ENCODE peak calls at places on chromosomes 7 and 10, in five cellular contexts. One of them, this sample, is unnamed.

GRCh38 chr10:73650537-73651331 is 5.1 kb downstream of the SYNPO2L start:
- DNase-seq in left lung: no peak
- DNase-seq in prostate gland: no peak
- DNase-seq in testis: no peak
- DNase-seq in OCI-LY7: no peak
- DNase-seq in this sample: no peak

GRCh38 chr7:139860090-139860773 is 31.2 kb downstream of the TBXAS1 start:
- DNase-seq in left lung: peak
- DNase-seq in prostate gland: no peak
- DNase-seq in testis: peak
- DNase-seq in OCI-LY7: peak
- DNase-seq in this sample: no peak

GRCh38 chr10:119055472-119055871 is 25.1 kb downstream of the EIF3A start:
- DNase-seq in left lung: no peak
- DNase-seq in prostate gland: no peak
- DNase-seq in testis: no peak
- DNase-seq in OCI-LY7: no peak
- DNase-seq in this sample: no peak

GRCh38 chr7:36946401-36946739 is 222.1 kb upstream of the AOAH start:
- DNase-seq in left lung: no peak
- DNase-seq in prostate gland: peak
- DNase-seq in testis: no peak
- DNase-seq in OCI-LY7: no peak
- DNase-seq in this sample: no peak

GRCh38 chr10:116182426-116182825 is 90.6 kb downstream of the GFRA1 start:
- DNase-seq in left lung: no peak
- DNase-seq in prostate gland: no peak
- DNase-seq in testis: no peak
- DNase-seq in OCI-LY7: no peak
- DNase-seq in this sample: no peak

GRCh38 chr7:99021941-99022560 is 121.9 kb downstream of the SMURF1 start:
- DNase-seq in left lung: no peak
- DNase-seq in prostate gland: no peak
- DNase-seq in testis: peak
- DNase-seq in OCI-LY7: no peak
- DNase-seq in this sample: peak

GRCh38 chr10:99555371-99556224 is 22.9 kb downstream of the NKX2-3 start:
- DNase-seq in left lung: no peak
- DNase-seq in prostate gland: no peak
- DNase-seq in testis: no peak
- DNase-seq in OCI-LY7: no peak
- DNase-seq in this sample: no peak

GRCh38 chr10:132939957-132940790 is 2.2 kb downstream of the CFAP46 start:
- DNase-seq in left lung: peak
- DNase-seq in prostate gland: no peak
- DNase-seq in testis: peak
- DNase-seq in OCI-LY7: peak
- DNase-seq in this sample: no peak

GRCh38 chr7:137633133-137633532 is 213.6 kb downstream of the DGKI start:
- DNase-seq in left lung: no peak
- DNase-seq in prostate gland: no peak
- DNase-seq in testis: no peak
- DNase-seq in OCI-LY7: no peak
- DNase-seq in this sample: no peak

GRCh38 chr10:109934958-109935793 is 11.9 kb upstream of the XPNPEP1 start:
- DNase-seq in left lung: no peak
- DNase-seq in prostate gland: peak
- DNase-seq in testis: peak
- DNase-seq in OCI-LY7: no peak
- DNase-seq in this sample: no peak
- H3K4me3 ChIP-seq in left lung: no peak
- H3K4me3 ChIP-seq in prostate gland: no peak
- H3K4me3 ChIP-seq in testis: no peak
- H3K4me3 ChIP-seq in OCI-LY7: no peak
- H3K4me3 ChIP-seq in this sample: no peak

DNA sequence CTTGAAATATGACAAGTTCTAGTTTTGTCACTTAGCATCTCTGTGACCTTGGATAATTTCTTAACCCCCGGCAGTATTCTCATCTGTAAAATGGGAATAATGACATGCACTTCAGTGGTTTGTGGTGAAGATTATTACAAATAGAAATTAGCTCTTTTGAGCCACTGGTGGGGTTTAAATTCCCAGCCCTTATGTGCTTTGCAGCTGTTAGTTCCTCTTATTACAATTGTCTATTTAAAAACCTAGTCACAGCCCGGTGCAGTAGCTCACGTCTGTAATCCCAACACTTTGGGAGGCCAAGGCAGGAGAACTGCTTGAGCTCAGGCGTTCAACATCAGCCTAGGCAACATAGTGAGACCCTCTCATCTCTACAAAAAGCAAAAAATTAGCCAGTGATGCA is 30.1 kb downstream of the CAV1 start:
- DNase-seq in left lung: no peak
- DNase-seq in prostate gland: no peak
- DNase-seq in testis: no peak
- DNase-seq in OCI-LY7: no peak
- DNase-seq in this sample: no peak
- TF ChIP-seq CTCF in left lung: no peak
- TF ChIP-seq CTCF in prostate gland: no peak
- TF ChIP-seq CTCF in testis: no peak
- TF ChIP-seq CTCF in OCI-LY7: no peak
- TF ChIP-seq CTCF in this sample: no peak

DNA sequence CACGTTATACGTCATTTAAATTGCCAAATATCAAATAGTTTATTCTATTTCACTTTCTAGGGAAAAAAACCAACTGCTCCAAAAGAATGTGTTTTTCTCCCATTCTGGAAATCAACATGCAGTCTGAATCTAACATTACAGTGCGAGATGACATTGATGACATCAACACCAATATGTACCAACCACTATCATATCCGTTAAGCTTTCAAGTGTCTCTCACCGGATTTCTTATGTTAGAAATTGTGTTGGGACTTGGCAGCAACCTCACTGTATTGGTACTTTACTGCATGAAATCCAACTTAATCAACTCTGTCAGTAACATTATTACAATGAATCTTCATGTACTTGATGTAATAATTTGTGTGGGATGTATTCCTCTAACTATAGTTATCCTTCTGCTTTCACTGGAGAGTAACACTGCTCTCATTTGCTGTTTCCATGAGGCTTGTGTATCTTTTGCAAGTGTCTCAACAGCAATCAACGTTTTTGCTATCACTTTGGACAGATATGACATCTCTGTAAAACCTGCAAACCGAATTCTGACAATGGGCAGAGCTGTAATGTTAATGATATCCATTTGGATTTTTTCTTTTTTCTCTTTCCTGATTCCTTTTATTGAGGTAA is 4.2 kb downstream of the GPR22 start:
- DNase-seq in left lung: no peak
- DNase-seq in prostate gland: no peak
- DNase-seq in testis: no peak
- DNase-seq in OCI-LY7: no peak
- DNase-seq in this sample: no peak
- H3K4me3 ChIP-seq in left lung: no peak
- H3K4me3 ChIP-seq in prostate gland: no peak
- H3K4me3 ChIP-seq in testis: no peak
- H3K4me3 ChIP-seq in OCI-LY7: no peak
- H3K4me3 ChIP-seq in this sample: no peak

GRCh38 chr10:103855852-103856496 is 598 bp upstream of the SH3PXD2A start:
- DNase-seq in left lung: no peak
- DNase-seq in prostate gland: no peak
- DNase-seq in testis: no peak
- DNase-seq in OCI-LY7: no peak
- DNase-seq in this sample: no peak

GRCh38 chr10:103855424-103855823 is at the start of gene SH3PXD2A:
- DNase-seq in left lung: no peak
- DNase-seq in prostate gland: peak
- DNase-seq in testis: no peak
- DNase-seq in OCI-LY7: no peak
- DNase-seq in this sample: no peak

GRCh38 chr10:103854265-103854686 is 1.1 kb downstream of the SH3PXD2A start:
- DNase-seq in left lung: no peak
- DNase-seq in prostate gland: no peak
- DNase-seq in testis: peak
- DNase-seq in OCI-LY7: no peak
- DNase-seq in this sample: no peak

GRCh38 chr10:103853428-103854264 is 1.7 kb downstream of the SH3PXD2A start:
- DNase-seq in left lung: no peak
- DNase-seq in prostate gland: no peak
- DNase-seq in testis: no peak
- DNase-seq in OCI-LY7: no peak
- DNase-seq in this sample: no peak

DNA sequence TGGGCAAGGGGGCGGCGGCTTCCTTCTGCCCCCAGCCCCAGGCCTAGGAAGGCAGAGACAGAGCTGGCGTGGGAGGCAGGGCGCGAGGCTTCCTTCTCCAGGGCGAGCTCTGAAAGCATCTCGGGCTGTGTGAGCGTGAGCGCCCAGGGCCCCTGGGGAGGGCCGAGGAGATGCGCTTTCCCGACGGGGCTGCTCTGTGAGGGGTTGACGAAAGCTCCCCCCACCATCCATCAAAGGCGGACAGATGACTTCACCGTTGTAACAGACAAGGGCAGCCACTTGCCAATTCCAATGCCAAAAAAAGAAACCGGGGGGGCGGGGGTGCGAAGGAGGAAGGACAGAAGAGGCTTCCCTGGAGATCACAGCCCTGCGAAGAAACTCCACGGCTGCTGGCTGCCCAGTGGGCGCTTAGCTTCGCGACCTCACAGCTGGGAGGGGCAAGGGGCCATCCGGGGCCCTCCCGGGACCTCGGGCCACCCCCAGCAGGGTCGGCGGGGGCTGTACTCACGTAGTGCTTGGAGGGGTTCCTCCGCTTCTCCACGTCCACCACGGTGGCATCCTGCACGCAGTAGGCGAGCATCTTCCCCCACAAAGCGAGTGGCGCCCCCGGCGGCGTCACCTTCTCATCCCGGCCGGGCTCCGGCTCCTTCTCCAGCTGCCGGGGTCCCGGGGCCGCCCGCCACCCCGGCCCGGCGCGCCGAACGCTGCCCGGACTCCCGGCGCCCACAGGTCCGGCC is 521 bp downstream of the SH3PXD2A start:
- DNase-seq in left lung: no peak
- DNase-seq in prostate gland: no peak
- DNase-seq in testis: peak
- DNase-seq in OCI-LY7: no peak
- DNase-seq in this sample: no peak
- TF ChIP-seq CTCF in left lung: no peak
- TF ChIP-seq CTCF in prostate gland: no peak
- TF ChIP-seq CTCF in testis: no peak
- TF ChIP-seq CTCF in OCI-LY7: no peak
- TF ChIP-seq CTCF in this sample: peak

DNA sequence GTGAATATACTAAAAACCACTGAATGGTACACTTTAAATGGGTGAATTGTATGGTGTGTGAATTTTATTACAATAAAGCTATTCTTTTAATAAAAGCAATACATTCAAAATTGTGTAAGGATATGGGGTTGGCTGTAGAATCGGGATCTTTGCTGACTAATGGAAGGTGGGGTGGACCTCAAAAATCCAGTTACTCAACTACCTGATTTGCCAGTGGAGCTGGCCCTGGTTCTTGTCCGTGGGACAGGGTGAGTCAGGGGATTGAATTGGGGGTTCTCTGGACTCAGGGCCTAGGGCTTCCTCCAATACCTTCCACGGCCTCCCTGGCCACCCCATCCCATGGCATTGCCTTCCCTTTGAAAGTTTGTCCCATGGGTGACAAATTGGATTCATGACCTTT is 13.5 kb upstream of the RABGEF1 start:
- DNase-seq in left lung: no peak
- DNase-seq in prostate gland: no peak
- DNase-seq in testis: no peak
- DNase-seq in OCI-LY7: no peak
- DNase-seq in this sample: no peak
- H3K4me3 ChIP-seq in left lung: no peak
- H3K4me3 ChIP-seq in prostate gland: no peak
- H3K4me3 ChIP-seq in testis: no peak
- H3K4me3 ChIP-seq in OCI-LY7: no peak
- H3K4me3 ChIP-seq in this sample: no peak

DNA sequence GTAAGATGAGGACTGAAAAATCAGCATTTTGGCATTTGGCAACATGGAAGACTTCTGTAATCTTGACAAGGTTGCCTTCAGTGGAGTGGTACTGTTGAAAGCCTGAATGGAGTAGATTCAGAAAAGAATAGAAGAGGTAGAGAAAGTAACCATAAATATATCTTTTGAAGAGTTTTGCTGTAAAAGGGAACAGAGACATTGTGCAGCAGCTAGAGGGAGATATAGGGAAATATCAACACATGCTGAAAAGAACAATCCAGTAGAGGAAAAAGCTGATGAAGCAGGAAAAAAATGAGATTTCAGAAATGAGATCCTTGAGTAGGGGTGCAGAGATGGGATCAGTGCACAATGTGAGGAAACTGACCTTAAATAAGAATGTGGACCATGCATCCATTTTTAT is 60.0 kb downstream of the RAPGEF5 start:
- DNase-seq in left lung: no peak
- DNase-seq in prostate gland: no peak
- DNase-seq in testis: no peak
- DNase-seq in OCI-LY7: no peak
- DNase-seq in this sample: no peak
- TF ChIP-seq CTCF in left lung: no peak
- TF ChIP-seq CTCF in prostate gland: no peak
- TF ChIP-seq CTCF in testis: no peak
- TF ChIP-seq CTCF in OCI-LY7: peak
- TF ChIP-seq CTCF in this sample: peak

DNA sequence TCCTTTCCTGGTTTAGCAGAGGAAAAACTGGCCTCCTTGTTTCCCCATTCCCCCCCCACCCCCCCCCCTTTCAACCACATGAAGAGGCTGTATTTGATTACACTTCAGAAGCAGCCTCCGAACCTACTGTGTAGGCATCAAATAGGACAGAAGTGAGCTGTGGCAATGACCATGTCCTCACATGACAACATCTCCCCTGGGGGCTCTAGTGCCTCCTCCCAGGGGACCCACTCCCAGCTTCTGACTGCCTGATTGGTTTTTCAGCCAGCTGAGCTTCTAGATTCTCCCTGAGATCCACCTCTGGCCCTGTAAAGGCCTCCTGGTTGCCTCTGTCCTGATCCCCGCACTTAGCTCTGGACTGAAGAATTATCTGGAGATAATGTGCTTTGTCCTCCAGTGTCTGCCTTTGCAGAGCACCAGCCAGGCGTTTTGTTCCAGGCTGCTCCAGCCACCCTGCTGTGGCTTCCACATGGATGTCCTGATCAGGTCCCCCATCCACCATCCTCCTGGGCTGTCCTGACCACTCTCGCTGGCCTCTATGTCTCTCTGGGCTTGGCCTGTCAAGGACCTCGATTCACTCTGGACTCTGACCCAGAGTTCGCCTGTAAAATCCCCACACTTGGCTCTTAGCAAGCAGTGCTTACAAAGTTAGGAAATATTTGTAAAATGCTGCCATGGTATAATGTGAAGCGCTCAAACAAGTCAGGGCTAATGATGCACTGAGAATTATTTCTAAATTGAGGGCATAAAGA is 42.4 kb upstream of the TOMM7 start:
- DNase-seq in left lung: no peak
- DNase-seq in prostate gland: no peak
- DNase-seq in testis: no peak
- DNase-seq in OCI-LY7: no peak
- DNase-seq in this sample: no peak
- H3K4me3 ChIP-seq in left lung: no peak
- H3K4me3 ChIP-seq in prostate gland: no peak
- H3K4me3 ChIP-seq in testis: no peak
- H3K4me3 ChIP-seq in OCI-LY7: no peak
- H3K4me3 ChIP-seq in this sample: no peak